ENCODE peak calls at places on chromosome 1, in six cellular contexts. T is K562, C is MCF 10A, F is mucosa of descending colon, K is left ventricle myocardium inferior, X is AG04450. N is an unnamed sample.

GRCh38 chr1:92916899-92917298 is 44.4 kb downstream of the DIPK1A start:
- DNase-seq in K (no peak), X (peak; percentile 39), T (no peak), C (peak; percentile 16), F (no peak), N (no peak)

GRCh38 chr1:78426398-78426797 is 64.4 kb upstream of the PTGFR start:
- DNase-seq in T (no peak), K (no peak), X (no peak), F (no peak), C (no peak), N (no peak)

GRCh38 chr1:110872745-110873435 is at the start of gene CD53:
- DNase-seq in F (no peak), C (no peak), X (no peak), T (no peak), K (no peak), N (no peak)

GRCh38 chr1:58762806-58763205 is 21.0 kb downstream of the JUN start:
- DNase-seq in F (no peak), X (no peak), T (no peak), C (peak; percentile 55), K (no peak), N (no peak)

GRCh38 chr1:95168638-95169411 is 51.7 kb downstream of the TLCD4 start:
- DNase-seq in C (no peak), T (no peak), F (no peak), X (no peak), K (no peak), N (no peak)

GRCh38 chr1:232987046-232987445 is 36.6 kb downstream of the NTPCR start:
- DNase-seq in C (no peak), T (no peak), X (no peak), F (no peak), K (no peak), N (no peak)

GRCh38 chr1:102550729-102551384 is 554.1 kb upstream of the OLFM3 start:
- DNase-seq in X (no peak), F (no peak), T (no peak), C (peak; percentile 36), K (no peak), N (peak; percentile 9)

GRCh38 chr1:59669752-59670312 is 144.9 kb upstream of the HOOK1 start:
- DNase-seq in F (no peak), T (no peak), K (peak; percentile 53), C (no peak), X (no peak), N (no peak)

GRCh38 chr1:178653091-178653490 is 72.0 kb upstream of the RALGPS2 start:
- DNase-seq in C (peak; percentile 77), F (no peak), K (no peak), X (no peak), T (no peak), N (no peak)

GRCh38 chr1:183632964-183633363 is 2.6 kb downstream of the ARPC5 start:
- DNase-seq in K (no peak), C (no peak), F (no peak), T (peak; percentile 30), X (no peak), N (no peak)

GRCh38 chr1:232704256-232704655 is 74.3 kb upstream of the SIPA1L2 start:
- DNase-seq in C (no peak), T (no peak), F (no peak), K (no peak), X (no peak), N (no peak)

GRCh38 chr1:18037651-18038050 is 69.9 kb upstream of the IGSF21 start:
- DNase-seq in C (no peak), T (no peak), F (no peak), K (no peak), X (no peak), N (no peak)

GRCh38 chr1:114833421-114833820 is 21.2 kb upstream of the SYCP1 start:
- DNase-seq in X (no peak), F (no peak), C (peak; percentile 14), T (no peak), K (no peak), N (no peak)

GRCh38 chr1:228029281-228029680 is 22.5 kb downstream of the WNT3A start:
- DNase-seq in X (no peak), C (no peak), T (no peak), K (no peak), F (peak; percentile 15), N (no peak)

GRCh38 chr1:76330993-76331603 is 256.6 kb downstream of the ST6GALNAC3 start:
- DNase-seq in X (peak; percentile 36), C (peak; percentile 78), F (no peak), T (peak; percentile 50), K (no peak), N (peak; percentile 14)

GRCh38 chr1:205066221-205066818 is 17.9 kb downstream of the TMEM81 start:
- DNase-seq in X (no peak), F (no peak), T (peak; percentile 45), C (peak; percentile 49), K (no peak), N (no peak)

GRCh38 chr1:228445867-228446584 is 29.4 kb upstream of the TRIM17 start:
- DNase-seq in T (no peak), K (no peak), X (no peak), C (no peak), F (no peak), N (peak; percentile 17)

GRCh38 chr1:95022527-95022926 is 50.2 kb downstream of the ALG14 start:
- DNase-seq in C (no peak), T (no peak), F (no peak), X (no peak), K (no peak), N (no peak)

GRCh38 chr1:154502066-154502741 is at the start of the genes SHE and TDRD10:
- DNase-seq in C (no peak), X (no peak), K (peak; percentile 60), T (no peak), F (peak; percentile 50), N (peak; percentile 10)

GRCh38 chr1:162704673-162705424 is 72.6 kb downstream of the DDR2 start:
- DNase-seq in T (no peak), C (no peak), K (peak; percentile 41), F (no peak), X (no peak), N (no peak)

GRCh38 chr1:226466301-226466700 is 58.4 kb upstream of the PARP1 start:
- DNase-seq in K (no peak), T (no peak), C (no peak), X (no peak), F (no peak), N (no peak)

GRCh38 chr1:189804352-189804751 is 673.3 kb downstream of the BRINP3 start:
- DNase-seq in T (no peak), X (no peak), C (no peak), F (no peak), K (no peak), N (no peak)

GRCh38 chr1:43786201-43786958 is 79.0 kb downstream of the ST3GAL3 start:
- DNase-seq in F (no peak), X (no peak), K (no peak), T (no peak), C (no peak), N (no peak)

GRCh38 chr1:169348356-169349036 is 19.1 kb downstream of the NME7 start:
- DNase-seq in K (no peak), T (peak; percentile 28), C (peak; percentile 77), X (peak; percentile 27), F (no peak), N (peak; percentile 10)
- TF ChIP-seq CTCF in K (peak; percentile 86), T (peak; percentile 68), C (peak; percentile 84), X (peak; percentile 73), F (peak; percentile 52), N (peak; percentile 91)

DNA sequence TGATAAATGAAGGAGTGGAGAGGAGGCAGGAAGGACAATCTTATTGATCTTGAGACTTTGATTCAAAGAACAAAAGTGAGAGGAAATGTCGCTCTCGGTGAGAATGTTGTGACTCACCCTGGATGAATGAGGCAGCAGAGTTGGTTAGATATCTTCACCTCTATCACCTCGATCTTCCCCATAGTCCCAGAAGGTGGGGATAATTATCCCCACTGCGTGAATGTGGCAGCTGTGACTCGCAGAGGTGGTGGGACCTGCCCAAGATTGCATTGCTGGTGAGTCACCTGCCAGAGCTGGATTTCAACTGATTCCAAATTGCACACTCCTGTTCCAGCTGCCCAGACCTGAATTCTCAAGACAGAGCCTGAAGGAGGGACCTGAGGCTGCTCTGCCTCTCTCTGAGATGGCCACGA is 105.0 kb downstream of the MATN1 start:
- DNase-seq in C (peak; percentile 39), X (no peak), K (no peak), T (no peak), F (no peak), N (no peak)
- TF ChIP-seq CTCF in C (no peak), X (no peak), K (no peak), T (no peak), F (no peak), N (no peak)

DNA sequence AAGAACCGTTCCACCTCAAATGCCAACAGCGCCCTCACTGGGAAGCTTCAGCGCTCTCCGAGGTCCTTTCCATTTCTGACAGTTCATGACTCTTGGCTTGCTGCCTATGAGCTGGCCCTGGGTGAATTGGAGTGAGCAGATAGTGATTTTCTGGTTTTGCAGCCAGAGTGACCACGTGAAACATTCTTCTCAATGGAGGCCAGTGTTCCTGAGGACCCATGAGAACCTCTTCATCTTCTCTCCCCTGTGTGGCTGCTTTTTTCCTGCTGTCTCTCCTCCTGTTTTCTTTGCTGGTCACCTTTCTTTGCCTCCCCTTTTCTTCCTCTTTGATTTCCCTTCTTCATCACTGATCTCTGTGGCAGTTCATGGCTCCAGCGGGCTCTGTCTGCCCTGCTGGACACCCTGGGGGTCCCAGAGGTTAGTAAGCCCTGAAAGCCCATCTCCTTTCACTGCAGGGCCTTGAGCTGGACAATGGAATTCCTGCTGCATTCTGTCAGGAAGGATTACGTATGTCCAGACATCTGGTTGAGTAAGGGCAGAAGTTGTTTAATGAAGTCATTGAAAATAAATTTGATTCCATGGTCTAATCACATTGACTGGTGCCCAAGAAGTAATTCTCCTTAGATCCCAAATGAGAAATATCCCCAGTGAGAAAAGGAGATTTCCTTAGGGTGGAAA is 29.9 kb downstream of the VASH2 start:
- DNase-seq in K (peak; percentile 44), T (no peak), F (no peak), C (no peak), X (peak; percentile 61), N (no peak)
- TF ChIP-seq CTCF in K (peak; percentile 18), T (peak; percentile 53), F (no peak), C (no peak), X (no peak), N (no peak)

GRCh38 chr1:197696372-197696771 is 78.9 kb downstream of the DENND1B start:
- DNase-seq in F (no peak), C (peak; percentile 79), K (no peak), T (no peak), X (no peak), N (no peak)

GRCh38 chr1:197690074-197690473 is 85.2 kb downstream of the DENND1B start:
- DNase-seq in K (no peak), C (no peak), T (no peak), F (no peak), X (no peak), N (no peak)

GRCh38 chr1:197691816-197692215 is 83.5 kb downstream of the DENND1B start:
- DNase-seq in F (no peak), T (no peak), C (no peak), X (no peak), K (no peak), N (no peak)

GRCh38 chr1:197695961-197696360 is 79.3 kb downstream of the DENND1B start:
- DNase-seq in K (no peak), X (no peak), F (no peak), T (no peak), C (peak; percentile 38), N (no peak)

DNA sequence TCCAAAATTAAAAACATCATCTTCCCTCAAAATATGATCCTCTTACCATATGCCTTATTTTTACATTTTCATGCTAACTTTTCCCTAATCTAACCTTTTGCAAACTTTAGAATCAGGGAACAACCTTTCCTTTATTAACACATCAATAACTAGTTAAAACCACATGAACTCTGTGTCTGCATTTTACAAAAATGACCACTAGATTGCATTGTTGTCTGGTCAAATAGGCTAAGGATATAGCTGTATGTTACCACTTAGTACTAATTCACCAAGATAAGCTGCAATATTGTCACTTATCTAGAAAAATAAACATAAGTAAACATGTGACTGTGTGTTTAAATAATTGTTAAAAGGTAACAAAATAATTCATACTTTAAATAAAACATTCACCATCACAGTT is 82.3 kb downstream of the DENND1B start:
- DNase-seq in K (no peak), C (peak; percentile 46), F (no peak), T (no peak), X (no peak), N (no peak)
- TF ChIP-seq CTCF in K (peak; percentile 27), C (peak; percentile 61), F (no peak), T (peak; percentile 25), X (peak; percentile 34), N (peak; percentile 6)